ENCODE peak calls at places on chromosomes 11 and 22, in eight cellular contexts. G is H4; K is stimulated activated CD4-positive, alpha-beta T cell treated with anti-CD3 and anti-CD28 coated beads, Interleukin-4, amount 100 ng/mL, for 24 hours; E is adipocyte; T is thoracic aorta; S is T-cell; A is NCI-H1417 treated with DMSO at 0.1 percent for 48 hours; L is Right ventricle myocardium superior. M is an unnamed sample.

GRCh38 chr11:44955019-44955738 is 4.5 kb upstream of the TP53I11 start:
- DNase-seq in G (peak; percentile 86), K (no peak), E (peak; percentile 72), T (no peak), S (no peak), A (no peak), L (peak; percentile 71), M (peak; percentile 98)

GRCh38 chr11:1231396-1232327 is 8.8 kb downstream of the MUC5B start:
- DNase-seq in G (no peak), K (no peak), E (no peak), T (no peak), S (no peak), A (no peak), L (peak; percentile 30), M (no peak)

GRCh38 chr22:32644252-32645100 is 157.0 kb upstream of the TIMP3 start:
- DNase-seq in G (peak; percentile 87), K (peak; percentile 21), E (peak; percentile 31), T (no peak), S (peak; percentile 16), A (no peak), L (peak; percentile 79), M (peak; percentile 63)

GRCh38 chr11:124875401-124875800 is 10.2 kb downstream of the ROBO3 start:
- DNase-seq in G (no peak), K (no peak), E (no peak), T (no peak), S (no peak), A (no peak), L (no peak), M (no peak)

GRCh38 chr11:126415669-126416420 is 60.4 kb downstream of the ST3GAL4 start:
- DNase-seq in G (no peak), K (no peak), E (no peak), T (no peak), S (no peak), A (no peak), L (peak; percentile 93), M (no peak)

GRCh38 chr22:44648821-44649566 is 53.0 kb upstream of the PRR5 start:
- DNase-seq in G (no peak), K (no peak), E (peak; percentile 93), T (no peak), S (no peak), A (no peak), L (peak; percentile 58), M (peak; percentile 21)

GRCh38 chr22:40594346-40594745 is 42.2 kb downstream of the MRTFA start:
- DNase-seq in G (no peak), K (no peak), E (no peak), T (no peak), S (no peak), A (no peak), L (no peak), M (no peak)

GRCh38 chr22:46774456-46775363 is 12.3 kb downstream of the TBC1D22A start:
- DNase-seq in G (no peak), K (peak; percentile 29), E (no peak), T (no peak), S (no peak), A (no peak), L (no peak), M (no peak)

GRCh38 chr11:114132427-114132826 is 72.9 kb downstream of the ZBTB16 start:
- DNase-seq in G (no peak), K (no peak), E (no peak), T (no peak), S (no peak), A (no peak), L (no peak), M (no peak)

GRCh38 chr11:8671242-8671641 is 11.2 kb downstream of the TRIM66 start:
- DNase-seq in G (peak; percentile 75), K (no peak), E (peak; percentile 96), T (peak; percentile 37), S (no peak), A (no peak), L (peak; percentile 53), M (peak; percentile 94)

GRCh38 chr11:61453702-61454101 is 23.8 kb downstream of the SDHAF2 start:
- DNase-seq in G (no peak), K (no peak), E (no peak), T (no peak), S (no peak), A (no peak), L (no peak), M (no peak)

GRCh38 chr11:132540586-132540985 is 991.7 kb downstream of the OPCML start:
- DNase-seq in G (no peak), K (no peak), E (no peak), T (no peak), S (no peak), A (no peak), L (no peak), M (no peak)

GRCh38 chr11:70201876-70202861 is 927 bp upstream of the FADD start:
- DNase-seq in G (no peak), K (no peak), E (peak; percentile 41), T (no peak), S (no peak), A (no peak), L (no peak), M (no peak)

GRCh38 chr11:8033312-8033715 is 46.2 kb downstream of the EIF3F start:
- DNase-seq in G (peak; percentile 85), K (peak; percentile 55), E (peak; percentile 94), T (peak; percentile 40), S (no peak), A (no peak), L (peak; percentile 87), M (peak; percentile 80)

M was measured in dermis blood vessel endothelial cell.